ENCODE peak calls at places on chromosomes 4 and X, in nine cellular contexts. X is fibroblast of the conjunctiva, C is posterior cingulate gyrus, A is right lobe of liver, R is AG04449, E is NCI-H1105, N is A172, D is AG09309, L is neural crest cell. B is an unnamed sample.

GRCh38 chr4:147865926-147866325 is 134.0 kb downstream of the ARHGAP10 start:
- DNase-seq in X (no peak), C (no peak), A (no peak), R (no peak), E (no peak), N (no peak), D (no peak), L (no peak), B (no peak)

GRCh38 chr4:134544303-134544761 is 342.7 kb upstream of the PABPC4L start:
- DNase-seq in X (no peak), C (no peak), A (no peak), R (no peak), E (peak; percentile 82), N (peak; percentile 92), D (peak; percentile 14), L (no peak), B (no peak)

GRCh38 chr4:1244081-1244977 is 4.6 kb downstream of the CTBP1 start:
- DNase-seq in X (no peak), C (peak; percentile 67), A (peak; percentile 58), R (no peak), E (no peak), N (no peak), D (no peak), L (no peak), B (peak; percentile 1)

GRCh38 chrX:115023139-115023538 is 5.7 kb upstream of the IL13RA2 start:
- DNase-seq in X (no peak), C (no peak), A (no peak), R (peak; percentile 31), E (no peak), N (peak; percentile 52), D (peak; percentile 54), L (no peak), B (no peak)

GRCh38 chrX:139121616-139122286 is 408.8 kb upstream of the F9 start:
- DNase-seq in X (no peak), C (no peak), A (no peak), R (no peak), E (no peak), N (no peak), D (no peak), L (no peak), B (no peak)

GRCh38 chrX:140091276-140091886 is 126.1 kb upstream of the CXorf66 start:
- DNase-seq in X (no peak), C (peak; percentile 87), A (peak; percentile 26), R (no peak), E (no peak), N (no peak), D (no peak), L (peak; percentile 48), B (no peak)

GRCh38 chrX:154381271-154381670 is 2.2 kb downstream of the EMD start:
- DNase-seq in X (no peak), C (no peak), A (no peak), R (no peak), E (no peak), N (no peak), D (no peak), L (no peak), B (no peak)

GRCh38 chr4:80071643-80072606 is 1.1 kb downstream of the ANTXR2 start:
- DNase-seq in X (no peak), C (peak; percentile 84), A (peak; percentile 56), R (no peak), E (peak; percentile 12), N (peak; percentile 6), D (no peak), L (peak; percentile 43), B (peak; percentile 39)

GRCh38 chr4:48268956-48269860 is at the start of gene TEC:
- DNase-seq in X (no peak), C (peak; percentile 82), A (peak; percentile 60), R (no peak), E (no peak), N (no peak), D (no peak), L (peak; percentile 52), B (peak; percentile 17)

GRCh38 chr4:121140712-121141111 is 23.4 kb downstream of the TNIP3 start:
- DNase-seq in X (no peak), C (no peak), A (no peak), R (peak; percentile 96), E (no peak), N (peak; percentile 74), D (peak; percentile 91), L (no peak), B (no peak)

GRCh38 chr4:95014068-95014467 is 256.3 kb downstream of the BMPR1B start:
- DNase-seq in X (no peak), C (no peak), A (no peak), R (no peak), E (no peak), N (no peak), D (no peak), L (no peak), B (no peak)

GRCh38 chrX:12210196-12210815 is 72.0 kb downstream of the FRMPD4 start:
- DNase-seq in X (peak; percentile 33), C (no peak), A (no peak), R (no peak), E (no peak), N (peak; percentile 82), D (peak; percentile 13), L (no peak), B (peak; percentile 4)

GRCh38 chr4:76590847-76591281 is 155.8 kb downstream of the SHROOM3 start:
- DNase-seq in X (no peak), C (no peak), A (no peak), R (no peak), E (no peak), N (peak; percentile 14), D (peak; percentile 53), L (no peak), B (no peak)

GRCh38 chr4:184355111-184355604 is 119.2 kb downstream of the IRF2 start:
- DNase-seq in X (peak; percentile 46), C (no peak), A (no peak), R (peak; percentile 40), E (no peak), N (peak; percentile 80), D (no peak), L (no peak), B (peak; percentile 31)

GRCh38 chrX:41827886-41828285 is 95.5 kb downstream of the CASK start:
- DNase-seq in X (no peak), C (no peak), A (no peak), R (peak; percentile 36), E (no peak), N (peak; percentile 71), D (no peak), L (no peak), B (no peak)

GRCh38 chr4:182931691-182932297 is 14.6 kb upstream of the DCTD start:
- DNase-seq in X (no peak), C (no peak), A (no peak), R (no peak), E (no peak), N (no peak), D (no peak), L (no peak), B (no peak)

GRCh38 chr4:76781698-76782595 is 116.0 kb downstream of the SOWAHB start:
- DNase-seq in X (peak; percentile 73), C (no peak), A (no peak), R (peak; percentile 94), E (no peak), N (peak; percentile 88), D (peak; percentile 96), L (no peak), B (no peak)

GRCh38 chrX:134396174-134396573 is 63.8 kb upstream of the HPRT1 start:
- DNase-seq in X (no peak), C (no peak), A (no peak), R (no peak), E (no peak), N (no peak), D (no peak), L (no peak), B (no peak)

GRCh38 chr4:163866728-163867313 is 372.3 kb downstream of the TMA16 start:
- DNase-seq in X (no peak), C (no peak), A (no peak), R (no peak), E (no peak), N (peak; percentile 69), D (no peak), L (no peak), B (no peak)

GRCh38 chr4:107742791-107743190 is 22.8 kb upstream of the PAPSS1 start:
- DNase-seq in X (no peak), C (no peak), A (no peak), R (no peak), E (no peak), N (no peak), D (no peak), L (no peak), B (no peak)

GRCh38 chrX:46904626-46905025 is 7.6 kb upstream of the JADE3 start:
- DNase-seq in X (no peak), C (no peak), A (no peak), R (no peak), E (no peak), N (no peak), D (no peak), L (no peak), B (no peak)

GRCh38 chrX:68511255-68511654 is 12.4 kb downstream of the YIPF6 start:
- DNase-seq in X (no peak), C (no peak), A (no peak), R (no peak), E (peak; percentile 9), N (peak; percentile 27), D (no peak), L (peak; percentile 44), B (peak; percentile 65)

GRCh38 chrX:111649641-111650040 is 31.3 kb upstream of the ALG13 start:
- DNase-seq in X (no peak), C (no peak), A (no peak), R (no peak), E (no peak), N (no peak), D (no peak), L (no peak), B (no peak)

GRCh38 chr4:5814421-5814820 is 78.5 kb downstream of the CRMP1 start:
- DNase-seq in X (no peak), C (no peak), A (no peak), R (no peak), E (no peak), N (no peak), D (no peak), L (no peak), B (no peak)

GRCh38 chrX:143633530-143634372 is 2.1 kb downstream of the SLITRK4 start:
- DNase-seq in X (no peak), C (peak; percentile 86), A (no peak), R (no peak), E (peak; percentile 16), N (no peak), D (no peak), L (peak; percentile 6), B (no peak)